ENCODE peak calls at places on chromosomes 4 and X, in nine cellular contexts. E is HS-5; Q is cardiac muscle cell; D is fibroblast of lung; L is central memory CD8-positive, alpha-beta T cell; B is GM13976; Y is CD4-positive, alpha-beta T cell; K is astrocyte of the spinal cord; J is head of caudate nucleus. A is an unnamed sample.

GRCh38 chrX:102129473-102129872 is 4.0 kb downstream of the TCEAL2 start:
- DNase-seq in L (no peak), Q (peak), J (no peak), E (no peak), B (no peak), K (peak), D (peak), Y (no peak), A (no peak)

GRCh38 chr4:181301735-181302380 is 941.3 kb upstream of the TENM3 start:
- DNase-seq in Q (peak), Y (no peak), J (no peak), E (no peak), L (no peak), K (peak), D (peak), B (peak), A (peak)

GRCh38 chrX:93242897-93243296 is 430.5 kb downstream of the NAP1L3 start:
- DNase-seq in B (no peak), K (no peak), Q (no peak), E (no peak), Y (no peak), D (no peak), L (no peak), J (no peak), A (peak)

GRCh38 chrX:74133156-74133796 is 170.7 kb upstream of the ZCCHC13 start:
- DNase-seq in B (peak), E (peak), L (no peak), Q (peak), D (peak), J (no peak), Y (no peak), K (peak), A (peak)

GRCh38 chr4:84938316-84938715 is 28.2 kb downstream of the WDFY3 start:
- DNase-seq in B (no peak), E (peak), D (peak), K (peak), Q (peak), J (no peak), Y (no peak), L (no peak), A (no peak)

GRCh38 chrX:13078739-13079444 is 34.5 kb upstream of the FAM9C start:
- DNase-seq in E (no peak), D (peak), J (no peak), Q (peak), K (peak), L (no peak), B (no peak), Y (no peak), A (peak)

GRCh38 chrX:23066588-23067281 is 67.0 kb downstream of the DDX53 start:
- DNase-seq in K (no peak), J (no peak), Y (no peak), E (no peak), B (peak), D (no peak), Q (no peak), L (no peak), A (no peak)

GRCh38 chr4:100848865-100849264 is 331.0 kb upstream of the EMCN start:
- DNase-seq in K (no peak), L (no peak), D (no peak), J (no peak), Q (no peak), B (no peak), Y (no peak), E (no peak), A (peak)

GRCh38 chrX:154486396-154487207 is at the start of gene UBL4A:
- DNase-seq in D (no peak), B (peak), Y (no peak), L (peak), K (peak), Q (peak), E (no peak), J (peak), A (peak)

GRCh38 chrX:40511258-40511657 is 69.5 kb upstream of the ATP6AP2 start:
- DNase-seq in L (no peak), K (no peak), D (no peak), Y (no peak), J (no peak), Q (no peak), B (no peak), E (no peak), A (no peak)

GRCh38 chr4:184462724-184463123 is 11.6 kb downstream of the IRF2 start:
- DNase-seq in Q (no peak), L (no peak), Y (no peak), J (no peak), D (no peak), E (no peak), B (no peak), K (no peak), A (no peak)

GRCh38 chrX:138856881-138857280 is 145.4 kb upstream of the FGF13 start:
- DNase-seq in D (no peak), L (no peak), J (no peak), E (no peak), Q (no peak), B (no peak), K (no peak), Y (no peak), A (no peak)

GRCh38 chrX:114152130-114152529 is 431.8 kb upstream of the HTR2C start:
- DNase-seq in L (no peak), J (no peak), E (peak), Y (no peak), B (no peak), Q (peak), K (peak), D (peak), A (no peak)

GRCh38 chrX:103343105-103343504 is 13.1 kb downstream of the TCEAL7 start:
- DNase-seq in E (no peak), D (peak), Y (no peak), L (no peak), J (peak), Q (peak), K (peak), B (peak), A (no peak)

GRCh38 chr4:47040828-47041227 is 9.5 kb downstream of the GABRB1 start:
- DNase-seq in Q (no peak), K (no peak), J (no peak), E (no peak), L (no peak), Y (no peak), D (no peak), B (no peak), A (no peak)

GRCh38 chrX:124033821-124034220 is 72.3 kb downstream of the STAG2 start:
- DNase-seq in Q (peak), B (no peak), L (no peak), J (no peak), Y (no peak), K (peak), D (peak), E (peak), A (no peak)

GRCh38 chr4:160611181-160611580 is 1508.3 kb downstream of the RAPGEF2 start:
- DNase-seq in J (no peak), E (no peak), B (no peak), K (no peak), Q (no peak), L (no peak), D (no peak), Y (no peak), A (no peak)

GRCh38 chr4:82694106-82694505 is 104.5 kb downstream of the SCD5 start:
- DNase-seq in B (no peak), K (no peak), Y (no peak), J (no peak), D (no peak), E (no peak), L (no peak), Q (no peak), A (no peak)

GRCh38 chr4:91621446-91621845 is 682.3 kb upstream of the GRID2 start:
- DNase-seq in K (no peak), Q (no peak), L (no peak), B (no peak), D (no peak), J (no peak), E (no peak), Y (no peak), A (no peak)

GRCh38 chrX:20857746-20858145 is 516.5 kb upstream of the CNKSR2 start:
- DNase-seq in B (no peak), J (peak), K (no peak), L (no peak), Y (no peak), Q (peak), E (no peak), D (no peak), A (peak)

GRCh38 chrX:17812763-17813162 is 48.3 kb downstream of the RAI2 start:
- DNase-seq in E (no peak), L (no peak), B (no peak), Q (peak), D (peak), Y (no peak), K (no peak), J (no peak), A (peak)

GRCh38 chr4:182222766-182223165 is 20.4 kb upstream of the TENM3 start:
- DNase-seq in Y (no peak), Q (no peak), E (no peak), J (no peak), D (no peak), L (no peak), B (no peak), K (no peak), A (peak)

GRCh38 chr4:87005690-87006461 is 71.1 kb downstream of the AFF1 start:
- DNase-seq in L (no peak), D (peak), Q (no peak), K (no peak), Y (peak), B (peak), E (no peak), J (no peak), A (no peak)

GRCh38 chr4:80075995-80076394 is 3.0 kb upstream of the ANTXR2 start:
- DNase-seq in L (no peak), B (no peak), K (no peak), Y (no peak), D (no peak), Q (no peak), J (no peak), E (no peak), A (no peak)

GRCh38 chr4:148565801-148566200 is 123.6 kb upstream of the NR3C2 start:
- DNase-seq in E (no peak), K (no peak), B (no peak), D (no peak), L (no peak), Y (no peak), J (no peak), Q (no peak), A (no peak)

GRCh38 chrX:154750301-154751120 is at the start of gene GAB3:
- DNase-seq in B (peak), J (no peak), D (peak), L (peak), Q (peak), K (peak), E (no peak), Y (no peak), A (peak)

GRCh38 chr4:178142724-178143123 is 700.5 kb upstream of the AGA start:
- DNase-seq in L (no peak), D (no peak), J (no peak), E (no peak), Q (no peak), B (no peak), Y (no peak), K (no peak), A (no peak)

GRCh38 chr4:16443504-16444088 is 217.3 kb upstream of the TAPT1 start:
- DNase-seq in D (peak), Q (peak), Y (no peak), L (no peak), J (no peak), B (peak), K (peak), E (no peak), A (no peak)

GRCh38 chrX:23548164-23548563 is 119.1 kb upstream of the PRDX4 start:
- DNase-seq in J (no peak), E (no peak), Y (no peak), D (no peak), Q (peak), B (no peak), K (peak), L (no peak), A (no peak)

GRCh38 chrX:97397371-97397770 is 513.7 kb downstream of the RPA4 start:
- DNase-seq in K (peak), Y (no peak), B (no peak), D (peak), E (no peak), Q (peak), J (no peak), L (no peak), A (no peak)

GRCh38 chrX:149045645-149046210 is 459.4 kb downstream of the IDS start:
- DNase-seq in Y (no peak), Q (no peak), J (no peak), K (no peak), E (no peak), B (no peak), D (no peak), L (no peak), A (no peak)

GRCh38 chrX:16199343-16199742 is 32.1 kb downstream of the MAGEB17 start:
- DNase-seq in E (no peak), J (no peak), K (no peak), Y (no peak), Q (no peak), L (no peak), B (no peak), D (no peak), A (no peak)

GRCh38 chr4:39045791-39046221 is 13.6 kb upstream of the TMEM156 start:
- DNase-seq in Q (peak), D (peak), Y (no peak), J (no peak), B (no peak), E (no peak), K (peak), L (no peak), A (peak)

GRCh38 chr4:20028694-20029093 is 223.0 kb upstream of the SLIT2 start:
- DNase-seq in J (no peak), K (peak), Y (no peak), B (no peak), Q (no peak), L (no peak), D (peak), E (no peak), A (no peak)

GRCh38 chrX:76453737-76454406 is 26.4 kb downstream of the MAGEE1 start:
- DNase-seq in E (no peak), J (no peak), L (no peak), B (no peak), K (no peak), Y (no peak), D (no peak), Q (no peak), A (peak)